ENCODE peak calls at places on chromosomes 7 and 10, in five cellular contexts. P is spleen; Z is cardiac muscle cell; Y is HCT116; N is CD8-positive, alpha-beta T cell. H is an unnamed sample.

GRCh38 chr7:79513271-79513670 is 59.8 kb upstream of the MAGI2 start:
- DNase-seq in Z (no peak), Y (no peak), N (no peak), P (no peak), H (no peak)

GRCh38 chr10:124162136-124162535 is 68.7 kb upstream of the CHST15 start:
- DNase-seq in Z (no peak), P (no peak), Y (no peak), N (no peak), H (no peak)

GRCh38 chr10:90674927-90675326 is 182.9 kb downstream of the HTR7 start:
- DNase-seq in Y (no peak), Z (peak; percentile 87), P (no peak), N (no peak), H (no peak)

GRCh38 chr10:113071446-113071845 is 121.4 kb downstream of the TCF7L2 start:
- DNase-seq in Y (no peak), Z (peak; percentile 73), N (no peak), P (no peak), H (no peak)

GRCh38 chr10:94630017-94630688 is 53.4 kb upstream of the CYP2C18 start:
- DNase-seq in N (no peak), Y (peak; percentile 24), P (no peak), Z (peak; percentile 42), H (no peak)

GRCh38 chr7:46512901-46513431 is 591.9 kb upstream of the IGFBP3 start:
- DNase-seq in Y (no peak), Z (peak; percentile 68), P (no peak), N (no peak), H (no peak)

GRCh38 chr10:130721971-130722370 is 585.8 kb downstream of the GLRX3 start:
- DNase-seq in P (peak; percentile 30), Y (no peak), Z (no peak), N (no peak), H (no peak)

GRCh38 chr7:85172530-85172941 is 14.3 kb downstream of the SEMA3D start:
- DNase-seq in Y (no peak), P (no peak), Z (peak; percentile 76), N (no peak), H (no peak)

GRCh38 chr7:27210441-27211083 is 10.7 kb upstream of the HOXA13 start:
- DNase-seq in P (peak; percentile 82), N (no peak), Y (no peak), Z (peak; percentile 52), H (no peak)

GRCh38 chr10:62384057-62384446 is 9.9 kb downstream of the ZNF365 start:
- DNase-seq in Z (peak; percentile 38), P (no peak), Y (peak; percentile 85), N (peak; percentile 20), H (no peak)

GRCh38 chr7:80661729-80662128 is 23.3 kb downstream of the CD36 start:
- DNase-seq in P (no peak), N (no peak), Y (no peak), Z (no peak), H (no peak)

GRCh38 chr10:24897326-24897926 is 55.0 kb downstream of the PRTFDC1 start:
- DNase-seq in Y (peak; percentile 45), P (no peak), Z (peak; percentile 77), N (no peak), H (no peak)

GRCh38 chr7:116527521-116527920 is 2.7 kb downstream of the CAV1 start:
- DNase-seq in P (no peak), Y (no peak), N (no peak), Z (peak; percentile 32), H (no peak)

GRCh38 chr7:128268233-128268632 is 27.2 kb downstream of the LEP start:
- DNase-seq in N (no peak), Z (no peak), Y (no peak), P (no peak), H (no peak)

GRCh38 chr10:113941140-113941539 is 86.7 kb downstream of the NHLRC2 start:
- DNase-seq in Y (no peak), Z (no peak), P (no peak), N (no peak), H (no peak)

GRCh38 chr7:128178611-128179010 is 62.5 kb upstream of the LEP start:
- DNase-seq in Z (no peak), P (no peak), N (no peak), Y (no peak), H (no peak)

GRCh38 chr7:149444260-149444659 is 16.6 kb downstream of the ZNF777 start:
- DNase-seq in Y (no peak), N (no peak), Z (no peak), P (peak; percentile 39), H (no peak)

GRCh38 chr10:23980054-23980453 is 228.9 kb upstream of the KIAA1217 start:
- DNase-seq in N (no peak), Z (no peak), P (no peak), Y (no peak), H (no peak)

GRCh38 chr10:97053285-97053684 is 132.5 kb downstream of the SLIT1 start:
- DNase-seq in Z (no peak), Y (no peak), N (no peak), P (no peak), H (no peak)

GRCh38 chr10:21727452-21728168 is 193.6 kb downstream of the MLLT10 start:
- DNase-seq in P (no peak), Y (no peak), Z (peak; percentile 31), N (no peak), H (no peak)

GRCh38 chr7:116464375-116464774 is 35.2 kb upstream of the CAV2 start:
- DNase-seq in Y (no peak), P (no peak), Z (no peak), N (no peak), H (no peak)

GRCh38 chr10:59829601-59830000 is 76.3 kb upstream of the MRLN start:
- DNase-seq in N (no peak), P (no peak), Y (no peak), Z (no peak), H (no peak)

GRCh38 chr7:29511851-29512250 is 51.8 kb upstream of the PRR15 start:
- DNase-seq in P (no peak), Y (no peak), Z (no peak), N (no peak), H (no peak)

GRCh38 chr10:8835453-8836167 is 781.1 kb downstream of the GATA3 start:
- DNase-seq in N (no peak), Z (no peak), Y (no peak), P (no peak), H (no peak)

GRCh38 chr10:22736134-22736533 is 21.8 kb upstream of the PIP4K2A start:
- DNase-seq in Y (no peak), Z (no peak), N (no peak), P (no peak), H (no peak)

GRCh38 chr7:94067506-94067905 is 63.4 kb upstream of the BET1 start:
- DNase-seq in Z (no peak), Y (no peak), N (no peak), P (no peak), H (no peak)

GRCh38 chr7:92633211-92633906 is 43.2 kb upstream of the FAM133B start:
- DNase-seq in Y (peak; percentile 66), P (no peak), Z (peak; percentile 93), N (no peak), H (peak; percentile 83)

GRCh38 chr10:103154464-103155299 is 38.4 kb downstream of the NT5C2 start:
- DNase-seq in Z (peak; percentile 48), P (no peak), Y (no peak), N (no peak), H (no peak)

GRCh38 chr7:141012044-141012685 is 2.6 kb downstream of the MRPS33 start:
- DNase-seq in N (peak; percentile 57), Z (peak; percentile 68), Y (peak; percentile 65), P (peak; percentile 78), H (no peak)

GRCh38 chr10:71494980-71495381 is 98.3 kb downstream of the CDH23 start:
- DNase-seq in Y (no peak), Z (no peak), N (no peak), P (peak; percentile 69), H (no peak)

GRCh38 chr7:14420768-14421167 is 431.3 kb upstream of the ETV1 start:
- DNase-seq in Z (no peak), Y (no peak), P (no peak), N (no peak), H (no peak)

GRCh38 chr10:126175586-126176258 is 212.6 kb downstream of the ADAM12 start:
- DNase-seq in Y (no peak), Z (no peak), P (no peak), N (no peak), H (no peak)

GRCh38 chr7:27175626-27176342 is 1.7 kb upstream of the HOXA10 start:
- DNase-seq in P (peak; percentile 57), Y (no peak), N (no peak), Z (no peak), H (no peak)

GRCh38 chr10:32140403-32140802 is 84.2 kb upstream of the KIF5B start:
- DNase-seq in Y (no peak), P (no peak), Z (no peak), N (no peak), H (no peak)
- H3K27ac ChIP-seq in Y (no peak overlapping the region), P (peak overlapping the region; percentile 43), Z (no peak overlapping the region), N (no peak overlapping the region), H (no peak overlapping the region)

DNA sequence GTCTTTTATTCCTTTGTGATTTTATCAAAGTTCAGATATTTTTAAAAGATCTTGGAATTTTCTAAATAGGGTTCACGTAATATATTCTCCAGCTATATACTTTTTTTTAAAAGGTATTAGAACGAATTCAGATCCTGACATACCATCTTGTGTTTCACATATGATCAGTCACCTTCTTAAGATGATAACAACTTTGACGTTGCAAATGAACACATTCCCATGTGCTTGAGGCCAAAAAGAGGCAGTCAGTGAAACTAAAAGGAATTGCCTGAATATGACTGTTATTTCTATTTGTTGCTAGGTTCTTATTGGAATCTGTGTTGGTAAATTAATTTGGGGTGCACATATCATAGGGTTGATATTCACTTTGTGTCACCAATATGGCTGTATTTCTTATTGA is 310.1 kb downstream of the MDFIC start:
- DNase-seq in N (no peak), Y (no peak), P (no peak), Z (peak; percentile 13), H (no peak)
- H3K27ac ChIP-seq in N (no peak overlapping the region), Y (no peak overlapping the region), P (no peak overlapping the region), Z (no peak overlapping the region), H (no peak overlapping the region)

DNA sequence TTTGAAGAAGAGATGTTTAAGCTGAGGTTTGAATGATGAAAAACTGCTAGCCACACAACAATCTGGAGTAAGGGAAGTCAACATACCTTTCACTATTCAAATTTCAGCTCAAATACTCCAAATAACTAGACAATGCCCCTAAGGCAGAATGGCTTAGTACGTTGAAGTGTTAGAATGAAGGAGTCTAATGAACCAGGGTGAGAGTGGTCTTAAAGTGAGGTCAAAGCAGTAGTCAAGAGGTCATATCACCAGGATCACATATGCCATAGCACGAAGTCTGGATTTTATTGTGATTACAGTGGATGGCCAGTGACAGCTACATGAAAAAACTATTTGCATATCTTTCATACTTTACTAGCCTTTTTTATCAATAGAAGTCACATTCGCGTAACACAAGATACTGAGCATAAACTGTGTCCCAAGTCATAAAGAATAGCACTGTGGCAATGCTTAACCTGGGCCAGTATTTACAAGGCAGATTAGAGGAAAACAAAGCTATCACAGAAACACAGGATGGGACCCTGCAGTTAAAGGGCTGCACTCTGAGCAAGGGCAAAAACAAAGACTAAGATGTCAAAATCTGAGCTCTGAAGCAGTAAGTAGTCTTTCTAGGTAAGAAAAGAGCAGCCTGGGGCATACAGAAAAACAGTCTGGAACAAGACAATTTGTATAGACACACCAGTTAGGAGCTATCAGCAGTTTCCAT is 61.5 kb downstream of the HYCC1 start:
- DNase-seq in Y (no peak), Z (no peak), P (no peak), N (no peak), H (no peak)
- H3K27ac ChIP-seq in Y (no peak overlapping the region), Z (peak overlapping the region; percentile 77), P (no peak overlapping the region), N (no peak overlapping the region), H (no peak overlapping the region)

DNA sequence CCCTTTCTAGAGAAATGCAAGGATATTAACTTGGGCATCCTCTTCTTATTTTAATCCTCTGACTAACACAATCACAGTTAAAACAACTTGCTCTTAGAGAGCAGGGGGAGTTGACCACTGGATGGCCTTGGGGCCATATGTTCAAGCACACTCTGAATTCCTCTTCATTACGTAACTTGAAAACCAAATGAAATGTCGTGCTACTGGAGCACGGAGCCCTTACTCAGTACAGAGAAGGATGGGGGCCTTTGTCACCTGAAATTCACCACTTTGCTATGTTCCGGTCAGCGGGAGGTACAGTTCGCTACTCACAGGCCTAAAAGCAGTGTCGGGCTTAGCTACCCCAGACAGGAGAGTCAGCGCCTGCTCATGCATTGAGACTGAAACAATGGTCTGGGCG is 39.6 kb downstream of the GLI3 start:
- DNase-seq in P (no peak), Z (peak; percentile 47), N (no peak), Y (no peak), H (no peak)
- H3K27ac ChIP-seq in P (no peak overlapping the region), Z (no peak overlapping the region), N (no peak overlapping the region), Y (no peak overlapping the region), H (no peak overlapping the region)